ENCODE peak calls at places on chromosomes 7 and 10, in four cellular contexts. One of them, this sample, is unnamed.

GRCh38 chr10:74825371-74826141 is 844 bp upstream of the KAT6B start:
- DNase-seq in mucosa of descending colon: no peak
- DNase-seq in astrocyte of the spinal cord: no peak
- DNase-seq in right lobe of liver: no peak
- DNase-seq in this sample: no peak

GRCh38 chr7:138477081-138477578 is 17.1 kb downstream of the TRIM24 start:
- DNase-seq in mucosa of descending colon: no peak
- DNase-seq in astrocyte of the spinal cord: no peak
- DNase-seq in right lobe of liver: no peak
- DNase-seq in this sample: no peak

GRCh38 chr7:18212788-18213187 is 185.1 kb upstream of the PRPS1L1 start:
- DNase-seq in mucosa of descending colon: no peak
- DNase-seq in astrocyte of the spinal cord: peak
- DNase-seq in right lobe of liver: no peak
- DNase-seq in this sample: peak

GRCh38 chr7:74031403-74032190 is 3.6 kb downstream of the ELN start:
- DNase-seq in mucosa of descending colon: no peak
- DNase-seq in astrocyte of the spinal cord: no peak
- DNase-seq in right lobe of liver: no peak
- DNase-seq in this sample: no peak

GRCh38 chr7:99081209-99081608 is 62.7 kb downstream of the SMURF1 start:
- DNase-seq in mucosa of descending colon: no peak
- DNase-seq in astrocyte of the spinal cord: no peak
- DNase-seq in right lobe of liver: no peak
- DNase-seq in this sample: no peak

GRCh38 chr7:93147358-93147757 is 827 bp downstream of the SAMD9L start:
- DNase-seq in mucosa of descending colon: peak
- DNase-seq in astrocyte of the spinal cord: peak
- DNase-seq in right lobe of liver: no peak
- DNase-seq in this sample: peak

GRCh38 chr7:87148332-87148955 is 3.8 kb upstream of the DMTF1 start:
- DNase-seq in mucosa of descending colon: no peak
- DNase-seq in astrocyte of the spinal cord: peak
- DNase-seq in right lobe of liver: no peak
- DNase-seq in this sample: peak

GRCh38 chr10:119550802-119551201 is 8.3 kb upstream of the RGS10 start:
- DNase-seq in mucosa of descending colon: no peak
- DNase-seq in astrocyte of the spinal cord: no peak
- DNase-seq in right lobe of liver: no peak
- DNase-seq in this sample: no peak

GRCh38 chr10:21519981-21520436 is 5.5 kb downstream of the SKIDA1 start:
- DNase-seq in mucosa of descending colon: no peak
- DNase-seq in astrocyte of the spinal cord: peak
- DNase-seq in right lobe of liver: no peak
- DNase-seq in this sample: peak

GRCh38 chr10:129960493-129961273 is 3.4 kb downstream of the EBF3 start:
- DNase-seq in mucosa of descending colon: no peak
- DNase-seq in astrocyte of the spinal cord: no peak
- DNase-seq in right lobe of liver: no peak
- DNase-seq in this sample: no peak

GRCh38 chr7:21942955-21943354 is 2.7 kb downstream of the CDCA7L start:
- DNase-seq in mucosa of descending colon: no peak
- DNase-seq in astrocyte of the spinal cord: no peak
- DNase-seq in right lobe of liver: no peak
- DNase-seq in this sample: no peak

GRCh38 chr10:75353183-75353582 is 48.4 kb downstream of the ZNF503 start:
- DNase-seq in mucosa of descending colon: no peak
- DNase-seq in astrocyte of the spinal cord: no peak
- DNase-seq in right lobe of liver: no peak
- DNase-seq in this sample: no peak

GRCh38 chr10:91634246-91634645 is 1.4 kb upstream of the PPP1R3C start:
- DNase-seq in mucosa of descending colon: no peak
- DNase-seq in astrocyte of the spinal cord: no peak
- DNase-seq in right lobe of liver: no peak
- DNase-seq in this sample: no peak

GRCh38 chr7:158487546-158488224 is 99.9 kb downstream of the PTPRN2 start:
- DNase-seq in mucosa of descending colon: no peak
- DNase-seq in astrocyte of the spinal cord: no peak
- DNase-seq in right lobe of liver: no peak
- DNase-seq in this sample: no peak

GRCh38 chr10:93826355-93826754 is 67.4 kb upstream of the SLC35G1 start:
- DNase-seq in mucosa of descending colon: no peak
- DNase-seq in astrocyte of the spinal cord: peak
- DNase-seq in right lobe of liver: no peak
- DNase-seq in this sample: peak

GRCh38 chr7:47303695-47304453 is 278.0 kb downstream of the TNS3 start:
- DNase-seq in mucosa of descending colon: no peak
- DNase-seq in astrocyte of the spinal cord: no peak
- DNase-seq in right lobe of liver: no peak
- DNase-seq in this sample: no peak

GRCh38 chr7:412313-412710 is 107.3 kb downstream of the PDGFA start:
- DNase-seq in mucosa of descending colon: no peak
- DNase-seq in astrocyte of the spinal cord: no peak
- DNase-seq in right lobe of liver: no peak
- DNase-seq in this sample: no peak

GRCh38 chr7:17721736-17722285 is 218.5 kb downstream of the SNX13 start:
- DNase-seq in mucosa of descending colon: no peak
- DNase-seq in astrocyte of the spinal cord: no peak
- DNase-seq in right lobe of liver: no peak
- DNase-seq in this sample: no peak

GRCh38 chr7:14305233-14305866 is 315.9 kb upstream of the ETV1 start:
- DNase-seq in mucosa of descending colon: no peak
- DNase-seq in astrocyte of the spinal cord: no peak
- DNase-seq in right lobe of liver: peak
- DNase-seq in this sample: no peak

GRCh38 chr10:6543431-6544005 is 36.6 kb downstream of the PRKCQ start:
- DNase-seq in mucosa of descending colon: peak
- DNase-seq in astrocyte of the spinal cord: no peak
- DNase-seq in right lobe of liver: no peak
- DNase-seq in this sample: no peak

GRCh38 chr10:63027533-63027932 is 105.6 kb upstream of the NRBF2 start:
- DNase-seq in mucosa of descending colon: no peak
- DNase-seq in astrocyte of the spinal cord: no peak
- DNase-seq in right lobe of liver: no peak
- DNase-seq in this sample: no peak

GRCh38 chr7:17564678-17565209 is 266.3 kb downstream of the AHR start:
- DNase-seq in mucosa of descending colon: no peak
- DNase-seq in astrocyte of the spinal cord: peak
- DNase-seq in right lobe of liver: no peak
- DNase-seq in this sample: peak

GRCh38 chr10:102710604-102711003 is 3.6 kb downstream of the ARL3 start:
- DNase-seq in mucosa of descending colon: no peak
- DNase-seq in astrocyte of the spinal cord: peak
- DNase-seq in right lobe of liver: no peak
- DNase-seq in this sample: peak

GRCh38 chr7:50446542-50446960 is 3.6 kb downstream of the FIGNL1 start:
- DNase-seq in mucosa of descending colon: no peak
- DNase-seq in astrocyte of the spinal cord: peak
- DNase-seq in right lobe of liver: no peak
- DNase-seq in this sample: peak

GRCh38 chr7:95859434-95859833 is 87.1 kb downstream of the DYNC1I1 start:
- DNase-seq in mucosa of descending colon: no peak
- DNase-seq in astrocyte of the spinal cord: peak
- DNase-seq in right lobe of liver: no peak
- DNase-seq in this sample: no peak

GRCh38 chr7:37448057-37448636 is 517 bp downstream of the ELMO1 start:
- DNase-seq in mucosa of descending colon: no peak
- DNase-seq in astrocyte of the spinal cord: no peak
- DNase-seq in right lobe of liver: peak
- DNase-seq in this sample: no peak

GRCh38 chr10:51427758-51428157 is 271.6 kb downstream of the CSTF2T start:
- DNase-seq in mucosa of descending colon: no peak
- DNase-seq in astrocyte of the spinal cord: no peak
- DNase-seq in right lobe of liver: no peak
- DNase-seq in this sample: peak

GRCh38 chr7:151313857-151314256 is 27.8 kb upstream of the NUB1 start:
- DNase-seq in mucosa of descending colon: no peak
- DNase-seq in astrocyte of the spinal cord: no peak
- DNase-seq in right lobe of liver: peak
- DNase-seq in this sample: peak

GRCh38 chr7:111198255-111198654 is 107.3 kb downstream of the LRRN3 start:
- DNase-seq in mucosa of descending colon: no peak
- DNase-seq in astrocyte of the spinal cord: peak
- DNase-seq in right lobe of liver: no peak
- DNase-seq in this sample: peak

GRCh38 chr7:26103541-26104070 is 48.4 kb upstream of the NFE2L3 start:
- DNase-seq in mucosa of descending colon: no peak
- DNase-seq in astrocyte of the spinal cord: no peak
- DNase-seq in right lobe of liver: no peak
- DNase-seq in this sample: no peak

GRCh38 chr7:26097837-26098668 is 53.9 kb upstream of the NFE2L3 start:
- DNase-seq in mucosa of descending colon: no peak
- DNase-seq in astrocyte of the spinal cord: no peak
- DNase-seq in right lobe of liver: no peak
- DNase-seq in this sample: no peak

GRCh38 chr7:26102176-26102575 is 49.8 kb upstream of the NFE2L3 start:
- DNase-seq in mucosa of descending colon: no peak
- DNase-seq in astrocyte of the spinal cord: no peak
- DNase-seq in right lobe of liver: no peak
- DNase-seq in this sample: no peak

GRCh38 chr7:26100940-26101339 is 51.1 kb upstream of the NFE2L3 start:
- DNase-seq in mucosa of descending colon: no peak
- DNase-seq in astrocyte of the spinal cord: no peak
- DNase-seq in right lobe of liver: no peak
- DNase-seq in this sample: no peak

DNA sequence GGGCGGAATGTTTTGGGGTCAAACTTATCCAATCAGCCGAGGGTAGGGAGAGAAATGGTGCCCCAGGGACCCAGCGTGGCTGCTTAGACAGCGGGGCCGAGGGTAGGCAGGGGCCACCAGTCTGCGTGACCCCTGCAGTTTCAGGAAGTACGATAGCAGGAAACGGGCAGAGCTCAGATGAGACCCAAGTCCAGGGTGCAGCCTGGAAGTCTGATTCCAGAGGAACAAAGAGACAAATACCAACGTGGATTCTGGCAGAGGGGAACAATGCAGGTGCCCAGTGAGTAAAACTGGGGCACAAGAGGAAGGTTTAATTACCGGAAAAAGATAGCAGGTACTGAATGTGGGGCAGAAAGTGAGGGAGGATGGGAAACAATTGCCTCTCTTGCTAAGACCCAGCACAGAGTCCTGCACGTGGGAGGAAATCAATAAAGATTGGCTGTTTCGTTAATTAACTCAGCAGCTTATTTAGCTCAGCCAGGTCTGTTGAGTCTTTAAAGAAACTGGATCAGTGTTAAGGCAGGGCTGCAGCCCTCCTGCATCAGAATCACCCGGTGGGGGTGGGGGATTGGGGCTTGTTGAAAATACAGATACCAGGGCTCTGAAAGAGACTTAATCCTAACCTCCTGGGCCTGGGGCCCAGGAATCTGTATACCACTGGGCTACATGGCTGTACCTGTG is 50.4 kb upstream of the NFE2L3 start:
- DNase-seq in mucosa of descending colon: peak
- DNase-seq in astrocyte of the spinal cord: no peak
- DNase-seq in right lobe of liver: no peak
- DNase-seq in this sample: no peak
- H3K4me3 ChIP-seq in mucosa of descending colon: no peak
- H3K4me3 ChIP-seq in astrocyte of the spinal cord: no peak
- H3K4me3 ChIP-seq in right lobe of liver: no peak
- H3K4me3 ChIP-seq in this sample: no peak

DNA sequence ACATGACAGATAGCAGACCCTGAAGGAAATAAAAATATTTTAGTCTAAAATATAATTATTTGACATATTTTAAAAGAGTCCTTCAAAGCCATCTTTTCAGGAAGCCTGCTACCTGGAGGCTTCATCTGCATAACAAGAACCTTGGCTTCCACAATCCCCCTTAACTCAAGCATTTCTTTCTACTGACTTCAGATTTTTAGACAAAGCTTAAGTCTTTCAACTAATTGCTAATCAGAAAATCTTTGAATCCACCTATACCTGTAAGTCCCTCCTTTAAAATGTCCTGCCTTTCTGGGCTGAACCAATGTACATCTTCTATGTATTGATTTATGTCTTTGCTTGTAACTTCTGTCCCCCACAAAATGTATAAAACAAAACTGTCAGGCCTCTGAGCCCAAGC is 23.5 kb upstream of the PRF1 start:
- DNase-seq in mucosa of descending colon: no peak
- DNase-seq in astrocyte of the spinal cord: no peak
- DNase-seq in right lobe of liver: no peak
- DNase-seq in this sample: no peak
- H3K4me3 ChIP-seq in mucosa of descending colon: no peak
- H3K4me3 ChIP-seq in astrocyte of the spinal cord: no peak
- H3K4me3 ChIP-seq in right lobe of liver: no peak
- H3K4me3 ChIP-seq in this sample: no peak

GRCh38 chr10:132481690-132482089 is 55.9 kb upstream of the INPP5A start:
- DNase-seq in mucosa of descending colon: no peak
- DNase-seq in astrocyte of the spinal cord: no peak
- DNase-seq in right lobe of liver: no peak
- DNase-seq in this sample: no peak
- H3K4me3 ChIP-seq in mucosa of descending colon: no peak
- H3K4me3 ChIP-seq in astrocyte of the spinal cord: no peak
- H3K4me3 ChIP-seq in right lobe of liver: no peak
- H3K4me3 ChIP-seq in this sample: no peak

DNA sequence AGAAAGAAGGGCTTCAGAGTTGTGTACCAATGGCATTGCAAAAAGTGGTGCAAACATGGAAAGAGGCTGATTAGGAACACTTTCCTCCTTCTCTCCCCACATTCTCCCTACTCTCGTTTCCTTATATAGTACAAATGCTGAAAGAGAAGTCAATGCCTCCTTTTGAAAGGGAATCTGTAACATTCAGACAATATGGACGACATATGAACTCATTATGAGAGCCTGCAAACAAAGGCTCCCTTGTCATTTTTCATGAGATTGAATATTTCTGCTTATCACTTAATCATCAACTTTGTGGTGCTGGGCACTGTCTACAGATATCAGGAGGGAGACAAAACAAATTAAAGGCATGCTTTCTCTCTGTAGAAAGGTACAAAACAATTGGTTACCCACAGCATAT is 437.1 kb upstream of the PHF14 start:
- DNase-seq in mucosa of descending colon: no peak
- DNase-seq in astrocyte of the spinal cord: no peak
- DNase-seq in right lobe of liver: no peak
- DNase-seq in this sample: no peak
- H3K4me3 ChIP-seq in mucosa of descending colon: no peak
- H3K4me3 ChIP-seq in astrocyte of the spinal cord: no peak
- H3K4me3 ChIP-seq in right lobe of liver: no peak
- H3K4me3 ChIP-seq in this sample: no peak

DNA sequence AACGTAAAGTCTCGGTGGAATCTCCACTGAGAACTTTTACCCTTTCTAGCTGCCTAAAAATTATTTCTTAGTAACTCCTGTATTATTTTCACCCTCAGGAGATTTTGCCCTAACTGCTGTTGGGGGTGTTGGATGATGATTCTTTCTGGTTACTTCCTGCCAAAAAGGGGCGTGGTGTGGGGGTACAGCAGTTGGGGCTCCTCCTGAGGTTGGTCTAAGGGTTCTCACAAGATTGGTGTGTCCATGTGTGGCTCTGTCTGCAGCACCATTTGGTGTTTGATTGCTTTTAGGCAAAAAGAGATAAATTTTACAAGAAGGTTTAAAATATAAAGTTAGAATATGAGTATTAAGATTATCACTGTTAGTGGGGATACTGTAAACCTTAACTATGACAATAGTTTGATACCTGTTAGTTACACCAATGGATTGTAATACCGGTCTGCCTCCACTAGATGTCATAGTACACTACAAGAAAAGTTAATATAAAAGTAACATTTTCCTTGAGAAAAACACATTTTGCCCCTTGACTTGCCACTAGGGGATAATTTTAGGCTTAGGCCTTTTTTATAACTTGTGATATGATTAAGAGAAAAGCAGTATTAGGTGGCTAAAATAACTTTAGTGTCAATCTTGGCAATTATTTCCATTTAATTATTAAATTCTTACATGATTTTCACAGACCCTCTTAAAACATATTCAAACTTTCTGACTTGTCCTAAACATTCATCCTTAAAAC is 928.7 kb downstream of the IPMK start:
- DNase-seq in mucosa of descending colon: no peak
- DNase-seq in astrocyte of the spinal cord: peak
- DNase-seq in right lobe of liver: no peak
- DNase-seq in this sample: peak
- H3K4me3 ChIP-seq in mucosa of descending colon: no peak
- H3K4me3 ChIP-seq in astrocyte of the spinal cord: no peak
- H3K4me3 ChIP-seq in right lobe of liver: no peak
- H3K4me3 ChIP-seq in this sample: no peak

This sample was measured in fibroblast of mammary gland.